ENCODE peak calls at places on chromosomes 13 and 19, in seven cellular contexts. R is HCT116, W is H1, Z is K562, B is GM12878, X is SK-N-SH, K is HepG2. D is an unnamed sample.

GRCh38 chr19:41144403-41144802 is 30.2 kb downstream of the CYP2F1 start:
- DNase-seq in R (peak; percentile 82), W (peak; percentile 92), Z (peak; percentile 65), B (peak; percentile 11), X (peak; percentile 42), K (peak; percentile 68), D (no peak)

GRCh38 chr19:4633140-4633967 is 6.0 kb upstream of the TNFAIP8L1 start:
- DNase-seq in R (peak; percentile 65), W (peak; percentile 84), Z (peak; percentile 82), B (peak; percentile 16), X (peak; percentile 73), K (peak; percentile 67), D (peak; percentile 56)

GRCh38 chr13:29594310-29594709 is 1.2 kb downstream of the SLC7A1 start:
- DNase-seq in R (no peak), W (no peak), Z (no peak), B (peak; percentile 21), X (peak; percentile 62), K (peak; percentile 81), D (peak; percentile 47)

GRCh38 chr19:33266971-33267484 is 35.3 kb downstream of the CEBPA start:
- DNase-seq in R (no peak), W (no peak), Z (no peak), B (no peak), X (no peak), K (no peak), D (no peak)

GRCh38 chr13:30446122-30446500 is 19.6 kb downstream of the HMGB1 start:
- DNase-seq in R (no peak), W (no peak), Z (no peak), B (no peak), X (no peak), K (no peak), D (no peak)

GRCh38 chr13:28408235-28408848 is 86.6 kb downstream of the FLT1 start:
- DNase-seq in R (no peak), W (no peak), Z (peak; percentile 83), B (no peak), X (no peak), K (no peak), D (no peak)

GRCh38 chr13:112849500-112849899 is 119.5 kb upstream of the MCF2L start:
- DNase-seq in R (no peak), W (no peak), Z (no peak), B (no peak), X (peak; percentile 49), K (peak; percentile 26), D (peak; percentile 55)

GRCh38 chr13:103022328-103022727 is 43.9 kb downstream of the SLC10A2 start:
- DNase-seq in R (no peak), W (no peak), Z (no peak), B (no peak), X (no peak), K (no peak), D (no peak)

GRCh38 chr13:30581582-30581981 is 36.1 kb upstream of the USPL1 start:
- DNase-seq in R (peak; percentile 29), W (no peak), Z (no peak), B (no peak), X (no peak), K (peak; percentile 8), D (no peak)

GRCh38 chr19:16315825-16316505 is 8.7 kb upstream of the KLF2 start:
- DNase-seq in R (no peak), W (no peak), Z (peak; percentile 83), B (no peak), X (no peak), K (no peak), D (no peak)

GRCh38 chr13:95834134-95834765 is 157.3 kb downstream of the DNAJC3 start:
- DNase-seq in R (peak; percentile 21), W (peak; percentile 81), Z (peak; percentile 60), B (peak; percentile 28), X (peak; percentile 69), K (peak; percentile 32), D (peak; percentile 70)

GRCh38 chr13:82717249-82717648 is 1165.0 kb downstream of the SLITRK1 start:
- DNase-seq in R (no peak), W (no peak), Z (no peak), B (no peak), X (no peak), K (no peak), D (no peak)

GRCh38 chr19:19551862-19552192 is 13.8 kb downstream of the CILP2 start:
- DNase-seq in R (no peak), W (no peak), Z (no peak), B (no peak), X (no peak), K (no peak), D (peak; percentile 47)

GRCh38 chr19:5218255-5218855 is 122.3 kb downstream of the PTPRS start:
- DNase-seq in R (no peak), W (no peak), Z (no peak), B (no peak), X (no peak), K (no peak), D (no peak)

GRCh38 chr19:39212377-39212742 is 8.3 kb upstream of the SYCN start:
- DNase-seq in R (peak; percentile 53), W (peak; percentile 85), Z (peak; percentile 51), B (peak; percentile 2), X (peak; percentile 66), K (no peak), D (no peak)

GRCh38 chr13:51286135-51287002 is 53.1 kb upstream of the SERPINE3 start:
- DNase-seq in R (peak; percentile 36), W (peak; percentile 96), Z (peak; percentile 56), B (peak; percentile 7), X (peak; percentile 80), K (peak; percentile 39), D (peak; percentile 73)

GRCh38 chr19:18418725-18419194 is 438 bp upstream of the SSBP4 start:
- DNase-seq in R (no peak), W (no peak), Z (no peak), B (no peak), X (no peak), K (no peak), D (no peak)

GRCh38 chr13:98548230-98548629 is 28.7 kb downstream of the STK24 start:
- DNase-seq in R (no peak), W (no peak), Z (no peak), B (no peak), X (no peak), K (no peak), D (no peak)

GRCh38 chr13:98549728-98550317 is 27.1 kb downstream of the STK24 start:
- DNase-seq in R (no peak), W (no peak), Z (no peak), B (no peak), X (no peak), K (no peak), D (no peak)

GRCh38 chr13:98547455-98547854 is 29.5 kb downstream of the STK24 start:
- DNase-seq in R (no peak), W (no peak), Z (no peak), B (no peak), X (no peak), K (no peak), D (no peak)

GRCh38 chr13:98546402-98546801 is 30.5 kb downstream of the STK24 start:
- DNase-seq in R (no peak), W (no peak), Z (no peak), B (no peak), X (no peak), K (no peak), D (no peak)

GRCh38 chr13:98549006-98549727 is 27.7 kb downstream of the STK24 start:
- DNase-seq in R (no peak), W (no peak), Z (no peak), B (no peak), X (no peak), K (peak; percentile 28), D (no peak)
- TF ChIP-seq JUND in R (no peak), W (no peak), Z (no peak), B (no peak), X (no peak), K (no peak), D (no peak)

DNA sequence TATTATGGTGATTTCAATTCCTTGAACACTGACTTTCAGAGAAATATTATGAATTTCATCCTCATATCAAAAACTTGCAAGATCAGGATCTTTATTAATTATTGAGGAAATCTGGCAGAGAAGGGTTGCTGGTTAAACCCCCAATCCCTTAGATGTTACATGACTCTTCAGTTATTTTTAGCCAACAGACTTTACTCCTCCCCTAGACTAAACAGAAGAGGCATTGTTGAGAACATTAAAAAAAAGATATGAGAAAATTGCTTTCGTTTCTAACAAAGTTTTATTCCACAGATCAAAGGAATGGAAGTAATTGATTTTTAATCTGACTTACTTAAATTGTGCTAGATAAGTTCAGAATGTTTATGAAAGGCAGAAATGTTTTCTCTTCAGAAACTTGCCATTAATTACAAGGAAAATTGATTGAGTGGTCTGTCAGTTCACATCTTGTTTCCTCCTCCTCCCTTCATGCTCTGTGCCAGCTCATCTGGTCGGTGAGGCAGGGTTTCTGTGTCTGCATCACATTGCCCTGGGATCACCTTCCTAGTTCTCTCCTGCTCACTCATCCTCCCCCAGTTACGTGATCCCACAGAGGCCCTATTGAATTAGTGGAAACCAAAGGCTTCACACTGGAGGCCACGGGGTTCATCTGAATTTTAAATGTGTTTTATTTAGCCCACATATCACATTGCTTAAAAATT is 378.6 kb downstream of the LMO7 start:
- DNase-seq in R (no peak), W (no peak), Z (no peak), B (no peak), X (no peak), K (no peak), D (no peak)
- TF ChIP-seq JUND in R (no peak), W (no peak), Z (no peak), B (no peak), X (no peak), K (no peak), D (no peak)

DNA sequence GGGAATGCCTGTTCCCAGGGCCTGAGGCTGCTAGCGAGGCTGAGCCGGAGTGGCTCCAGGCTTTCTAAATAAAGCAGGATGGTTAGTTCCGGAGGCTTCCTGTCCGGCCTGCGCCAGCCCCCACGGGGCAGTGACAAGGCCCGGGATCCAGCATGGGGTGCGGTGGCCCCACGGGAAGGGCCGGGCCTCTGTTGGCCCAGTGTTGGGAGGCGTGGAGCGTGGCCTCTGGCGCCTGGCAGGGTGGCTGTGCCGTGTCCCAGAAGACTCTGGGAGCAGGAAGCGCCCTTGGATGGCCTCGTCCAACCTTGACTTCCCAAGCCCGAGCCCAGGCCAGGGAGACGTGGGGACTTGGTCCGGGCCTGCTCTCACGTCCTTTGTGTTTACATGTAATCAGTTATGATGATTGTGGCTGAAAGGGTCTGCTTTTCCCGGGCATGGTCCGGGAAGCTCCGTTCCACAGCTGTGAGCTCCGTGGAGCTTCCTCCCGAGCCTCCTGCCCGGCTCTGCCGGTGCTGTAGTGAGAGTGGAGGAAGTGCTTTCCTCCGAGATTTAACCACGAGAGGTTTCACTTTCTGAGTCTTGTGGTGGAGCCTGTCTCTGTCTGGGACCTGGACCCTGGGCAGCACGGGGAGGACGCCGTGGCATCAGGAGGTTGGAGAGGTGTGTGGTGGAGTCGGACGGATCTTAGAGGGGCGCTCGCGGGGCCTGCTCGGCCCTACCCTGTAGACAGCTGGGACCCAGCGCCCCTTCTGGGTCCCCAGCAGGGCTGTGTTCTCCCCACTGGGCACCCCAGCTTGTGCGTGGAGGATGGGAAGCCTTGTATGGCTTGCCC is 4.6 kb downstream of the GNA11 start:
- DNase-seq in R (no peak), W (peak; percentile 44), Z (no peak), B (no peak), X (no peak), K (no peak), D (no peak)
- TF ChIP-seq JUND in R (no peak), W (no peak), Z (no peak), B (no peak), X (no peak), K (no peak), D (no peak)

DNA sequence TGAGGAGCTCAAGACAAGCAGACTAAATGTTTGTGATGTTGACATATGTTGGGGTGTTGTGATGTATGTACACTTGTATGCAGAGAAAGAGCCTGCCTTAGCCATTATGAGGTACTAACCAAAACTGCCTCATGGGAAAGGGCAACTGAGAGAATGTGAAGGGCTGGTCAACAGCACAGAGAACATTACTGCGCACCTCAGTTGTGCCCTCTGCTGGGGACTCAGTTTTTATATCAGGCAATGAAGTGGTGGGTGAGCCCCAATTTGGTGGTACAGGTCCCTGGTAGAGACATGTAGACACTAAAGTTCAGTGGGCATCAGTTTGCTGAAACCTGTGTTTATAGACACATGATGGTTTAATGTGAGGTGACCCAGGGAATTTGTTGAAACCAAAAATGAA is 286.9 kb downstream of the DCT start:
- DNase-seq in R (no peak), W (peak; percentile 74), Z (no peak), B (no peak), X (no peak), K (peak; percentile 30), D (no peak)
- TF ChIP-seq JUND in R (no peak), W (no peak), Z (no peak), B (no peak), X (no peak), K (no peak), D (no peak)

D was measured in T47D.